ENCODE peak calls at places on chromosomes 13 and 19, in ten cellular contexts. N is globus pallidus; A is CMK; E is ACHN; L is stimulated activated CD4-positive, alpha-beta T cell treated with anti-CD3 and anti-CD28 coated beads, Interleukin-15, amount 100 ng/mL, for 1 hour; T is GOT3; D is activated naive CD4-positive, alpha-beta T cell treated with anti-CD3 and anti-CD28 coated beads for 36 hours; Z is brain microvascular endothelial cell; X is colonic mucosa; Q is A172. P is an unnamed sample.

GRCh38 chr13:21453352-21454089 is 5.6 kb downstream of the ZDHHC20 start:
- DNase-seq in N (no peak), A (no peak), E (no peak), L (no peak), T (no peak), D (no peak), Z (no peak), X (no peak), Q (no peak), P (no peak)

GRCh38 chr13:95588721-95589120 is 36.2 kb downstream of the CLDN10 start:
- DNase-seq in N (no peak), A (no peak), E (no peak), L (no peak), T (no peak), D (no peak), Z (no peak), X (no peak), Q (no peak), P (no peak)

GRCh38 chr13:110350509-110350908 is 43.4 kb downstream of the COL4A2 start:
- DNase-seq in N (no peak), A (no peak), E (no peak), L (no peak), T (no peak), D (no peak), Z (no peak), X (no peak), Q (no peak), P (no peak)

GRCh38 chr19:28457620-28458019 is 755.3 kb downstream of the UQCRFS1 start:
- DNase-seq in N (no peak), A (no peak), E (no peak), L (no peak), T (no peak), D (no peak), Z (no peak), X (no peak), Q (no peak), P (no peak)

GRCh38 chr13:86051134-86052103 is 252.2 kb upstream of the SLITRK6 start:
- DNase-seq in N (no peak), A (no peak), E (peak; percentile 17), L (no peak), T (no peak), D (no peak), Z (no peak), X (no peak), Q (peak; percentile 51), P (peak; percentile 11)

GRCh38 chr19:18697680-18698079 is 14.2 kb downstream of the CRTC1 start:
- DNase-seq in N (no peak), A (no peak), E (no peak), L (no peak), T (no peak), D (no peak), Z (no peak), X (peak; percentile 54), Q (no peak), P (peak; percentile 93)

GRCh38 chr19:18435185-18435841 is 2.6 kb downstream of the ISYNA1 start:
- DNase-seq in N (no peak), A (no peak), E (no peak), L (no peak), T (no peak), D (no peak), Z (no peak), X (no peak), Q (no peak), P (no peak)

GRCh38 chr13:43614063-43614462 is 172.7 kb downstream of the ENOX1 start:
- DNase-seq in N (no peak), A (no peak), E (no peak), L (no peak), T (no peak), D (no peak), Z (no peak), X (no peak), Q (no peak), P (no peak)

GRCh38 chr13:20582026-20582425 is 15.1 kb downstream of the IFT88 start:
- DNase-seq in N (no peak), A (no peak), E (no peak), L (no peak), T (no peak), D (no peak), Z (no peak), X (no peak), Q (no peak), P (no peak)

GRCh38 chr13:98869408-98870090 is 108.3 kb downstream of the DOCK9 start:
- DNase-seq in N (no peak), A (no peak), E (no peak), L (no peak), T (no peak), D (no peak), Z (no peak), X (no peak), Q (peak; percentile 14), P (no peak)

GRCh38 chr19:30344446-30345425 is 27.4 kb upstream of the ZNF536 start:
- DNase-seq in N (peak; percentile 83), A (no peak), E (no peak), L (no peak), T (no peak), D (no peak), Z (no peak), X (no peak), Q (no peak), P (no peak)

GRCh38 chr13:101640797-101641400 is 188.4 kb downstream of the ITGBL1 start:
- DNase-seq in N (no peak), A (no peak), E (peak; percentile 57), L (no peak), T (no peak), D (no peak), Z (peak; percentile 34), X (no peak), Q (peak; percentile 77), P (no peak)

GRCh38 chr19:5631511-5632240 is 8.8 kb downstream of the SAFB start:
- DNase-seq in N (no peak), A (no peak), E (no peak), L (no peak), T (no peak), D (no peak), Z (no peak), X (no peak), Q (no peak), P (no peak)